ENCODE peak calls at places on chromosomes 4 and X, in four cellular contexts. H is GM12878, J is Panc1, G is kidney epithelial cell. K is an unnamed sample.

GRCh38 chr4:110637408-110638131 is 14.7 kb upstream of the PITX2 start:
- DNase-seq in H (no peak), J (no peak), G (no peak), K (no peak)

GRCh38 chrX:40962793-40963407 is 122.3 kb upstream of the USP9X start:
- DNase-seq in H (no peak), J (no peak), G (no peak), K (no peak)

GRCh38 chrX:130893356-130894085 is 9.5 kb downstream of the ENOX2 start:
- DNase-seq in H (no peak), J (no peak), G (no peak), K (no peak)

GRCh38 chr4:38674206-38675144 is 10.5 kb downstream of the KLF3 start:
- DNase-seq in H (no peak), J (no peak), G (no peak), K (no peak)

GRCh38 chrX:151711787-151712186 is 4.0 kb upstream of the FATE1 start:
- DNase-seq in H (no peak), J (no peak), G (no peak), K (no peak)

GRCh38 chr4:174398728-174399127 is 115.0 kb downstream of the CEP44 start:
- DNase-seq in H (no peak), J (no peak), G (no peak), K (no peak)

GRCh38 chr4:112552668-112553067 is 36.7 kb upstream of the NEUROG2 start:
- DNase-seq in H (no peak), J (no peak), G (peak; percentile 52), K (no peak)

GRCh38 chrX:133337250-133337649 is 78.0 kb downstream of the GPC4 start:
- DNase-seq in H (no peak), J (no peak), G (no peak), K (no peak)

GRCh38 chr4:151887151-151887815 is 126.5 kb upstream of the GATB start:
- DNase-seq in H (peak; percentile 87), J (no peak), G (peak; percentile 50), K (peak; percentile 77)

GRCh38 chr4:7261174-7261573 is 68.8 kb downstream of the SORCS2 start:
- DNase-seq in H (no peak), J (no peak), G (no peak), K (no peak)

GRCh38 chr4:54363037-54363436 is 133.9 kb downstream of the PDGFRA start:
- DNase-seq in H (no peak), J (no peak), G (no peak), K (no peak)

GRCh38 chr4:54368861-54369260 is 139.8 kb downstream of the PDGFRA start:
- DNase-seq in H (no peak), J (no peak), G (no peak), K (no peak)

GRCh38 chr4:54371211-54371610 is 142.1 kb downstream of the PDGFRA start:
- DNase-seq in H (no peak), J (no peak), G (no peak), K (no peak)

GRCh38 chr4:54372951-54373350 is 143.9 kb downstream of the PDGFRA start:
- DNase-seq in H (no peak), J (no peak), G (no peak), K (no peak)

GRCh38 chr4:54367059-54367458 is 138.0 kb downstream of the PDGFRA start:
- DNase-seq in H (no peak), J (no peak), G (no peak), K (no peak)
- TF ChIP-seq CTCF in H (no peak), J (no peak), G (no peak), K (no peak)

GRCh38 chrX:114582264-114582632 is 1.6 kb upstream of the HTR2C start:
- DNase-seq in H (no peak), J (no peak), G (no peak), K (no peak)

GRCh38 chrX:114582698-114583395 is 1.0 kb upstream of the HTR2C start:
- DNase-seq in H (no peak), J (no peak), G (no peak), K (no peak)

GRCh38 chrX:114580336-114580735 is 3.5 kb upstream of the HTR2C start:
- DNase-seq in H (no peak), J (no peak), G (no peak), K (no peak)

GRCh38 chrX:114583646-114584433 is at the start of gene HTR2C:
- DNase-seq in H (no peak), J (no peak), G (no peak), K (no peak)

GRCh38 chrX:114581528-114582263 is 2.2 kb upstream of the HTR2C start:
- DNase-seq in H (no peak), J (no peak), G (no peak), K (peak; percentile 16)
- H3K4me3 ChIP-seq in H (no peak overlapping the region), J (peak overlapping the region; percentile 25), G (no peak overlapping the region), K (no peak overlapping the region)

GRCh38 chrX:34810911-34811310 is 131.7 kb upstream of the FAM47B start:
- DNase-seq in H (no peak), J (no peak), G (no peak), K (no peak)

GRCh38 chrX:34809096-34809495 is 133.5 kb upstream of the FAM47B start:
- DNase-seq in H (no peak), J (no peak), G (no peak), K (no peak)

GRCh38 chrX:34810364-34810763 is 132.2 kb upstream of the FAM47B start:
- DNase-seq in H (no peak), J (no peak), G (peak; percentile 12), K (no peak)

GRCh38 chrX:34805951-34806350 is 136.6 kb upstream of the FAM47B start:
- DNase-seq in H (no peak), J (no peak), G (no peak), K (no peak)
- H3K27me3 ChIP-seq in H (no peaks in the 10 kb centered on the region), J (no peaks in the 10 kb centered on the region), G (no peaks in the 10 kb centered on the region), K (no peaks in the 10 kb centered on the region)

DNA sequence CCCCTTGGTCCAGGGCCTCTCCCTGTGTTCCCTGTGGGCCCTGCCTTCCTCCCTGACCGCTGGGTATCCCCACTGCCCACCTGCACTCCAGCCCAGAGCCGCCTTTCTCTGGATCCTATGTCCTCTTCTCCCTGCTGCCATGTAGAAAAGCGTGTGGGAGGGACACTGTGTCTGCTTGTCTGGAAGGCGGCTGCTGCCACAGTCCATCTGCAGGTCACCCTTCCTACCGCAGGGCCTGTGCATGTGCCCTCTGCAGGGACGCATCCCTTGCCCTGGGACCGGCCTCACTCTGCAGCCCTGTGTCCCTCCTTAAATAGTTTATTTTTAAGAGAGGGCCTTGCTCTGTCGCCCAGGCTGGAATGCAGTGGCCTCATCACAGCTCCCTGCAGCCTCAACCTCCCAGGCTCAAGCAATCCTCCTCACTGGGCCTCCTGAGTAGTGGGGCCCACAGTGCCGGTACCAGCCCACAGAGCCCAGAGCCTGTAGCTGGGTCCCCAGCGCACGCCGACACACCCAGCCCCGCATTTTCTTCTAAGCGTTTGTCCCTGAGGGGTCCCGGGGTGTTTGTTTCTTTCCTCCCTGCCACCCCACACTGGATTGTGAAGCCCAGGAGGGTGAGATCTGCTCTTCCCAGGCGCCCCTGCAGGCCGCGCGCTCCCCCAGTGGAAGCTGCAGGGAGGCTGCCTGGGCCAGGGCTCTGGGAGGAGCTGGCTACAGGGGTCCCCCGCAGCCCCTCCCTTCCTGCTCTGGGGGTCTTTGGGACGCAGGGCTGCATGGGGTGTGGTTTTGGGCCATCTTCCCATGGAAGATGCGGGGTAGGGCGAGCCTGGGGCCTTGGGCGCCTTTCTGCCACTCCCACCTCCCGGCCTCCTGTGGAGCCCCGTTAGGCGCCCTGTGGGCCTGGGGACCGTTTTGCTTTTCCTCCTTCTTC is 12.8 kb upstream of the NAT8L start:
- DNase-seq in H (no peak), J (no peak), G (no peak), K (no peak)
- TF ChIP-seq CTCF in H (no peak), J (no peak), G (no peak), K (no peak)

DNA sequence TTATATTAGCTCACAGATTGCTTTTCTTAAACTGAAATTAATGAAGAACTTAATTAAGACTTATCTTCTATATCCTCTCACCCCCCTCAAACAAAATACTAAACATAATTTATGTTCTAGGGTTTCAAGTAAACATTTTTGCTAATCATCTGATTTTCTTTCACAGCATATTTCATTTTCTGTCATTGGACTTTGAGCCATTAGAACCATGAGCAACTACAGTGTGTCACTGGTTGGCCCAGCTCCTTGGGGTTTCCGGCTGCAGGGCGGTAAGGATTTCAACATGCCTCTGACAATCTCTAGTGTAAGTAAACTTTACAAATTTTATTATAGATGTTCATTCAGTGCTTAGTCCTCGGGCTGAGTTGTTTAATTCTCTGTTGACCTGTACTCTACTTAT is 3.3 kb downstream of the PDLIM5 start:
- DNase-seq in H (no peak), J (no peak), G (no peak), K (no peak)
- H3K4me3 ChIP-seq in H (no peak overlapping the region), J (no peak overlapping the region), G (no peak overlapping the region), K (no peak overlapping the region)

DNA sequence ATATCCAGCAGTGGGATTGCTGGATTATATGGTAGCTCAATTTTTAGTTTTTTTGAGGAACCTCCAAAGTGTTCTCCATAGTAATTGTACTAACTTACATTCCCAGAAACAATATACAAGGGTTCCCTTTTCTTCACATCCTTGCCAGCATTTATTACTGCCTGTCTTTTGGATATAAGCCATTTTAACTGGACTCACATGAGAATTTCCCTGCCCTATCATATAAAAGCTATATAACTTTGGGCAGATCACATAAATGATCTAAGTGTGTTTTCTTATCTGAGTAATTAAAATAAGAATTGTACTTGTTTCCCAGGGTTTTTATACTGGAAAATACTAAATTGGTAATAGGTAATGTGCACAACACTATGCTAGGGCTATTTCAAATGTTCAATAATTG is 25.4 kb downstream of the APOOL start:
- DNase-seq in H (no peak), J (no peak), G (no peak), K (no peak)
- H3K27me3 ChIP-seq in H (no peaks in the 10 kb centered on the region), J (no peaks in the 10 kb centered on the region), G (no peaks in the 10 kb centered on the region), K (no peaks in the 10 kb centered on the region)

DNA sequence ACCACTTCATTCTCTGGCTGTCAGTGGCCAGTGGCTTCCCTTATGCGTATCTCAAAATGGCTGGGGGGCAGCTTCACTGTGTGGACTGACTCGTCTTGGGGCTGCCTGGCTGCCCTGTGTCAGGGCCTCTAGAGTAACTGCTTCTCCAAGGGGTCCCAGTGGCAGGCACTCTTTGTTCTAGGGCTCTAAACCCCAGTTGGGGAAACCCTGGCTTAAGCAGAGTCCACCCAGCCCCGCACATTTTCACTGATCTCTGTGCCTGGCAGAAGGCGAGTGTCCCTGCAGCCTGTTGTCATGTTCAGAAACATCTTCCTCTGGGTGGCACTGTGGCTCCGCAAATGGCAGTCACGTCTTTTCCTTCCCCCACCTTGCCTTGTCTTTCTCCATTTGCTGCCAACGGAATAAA is 59.7 kb downstream of the NBDY start:
- DNase-seq in H (no peak), J (no peak), G (no peak), K (no peak)
- TF ChIP-seq CTCF in H (peak; percentile 69), J (peak; percentile 36), G (peak; percentile 17), K (no peak)

DNA sequence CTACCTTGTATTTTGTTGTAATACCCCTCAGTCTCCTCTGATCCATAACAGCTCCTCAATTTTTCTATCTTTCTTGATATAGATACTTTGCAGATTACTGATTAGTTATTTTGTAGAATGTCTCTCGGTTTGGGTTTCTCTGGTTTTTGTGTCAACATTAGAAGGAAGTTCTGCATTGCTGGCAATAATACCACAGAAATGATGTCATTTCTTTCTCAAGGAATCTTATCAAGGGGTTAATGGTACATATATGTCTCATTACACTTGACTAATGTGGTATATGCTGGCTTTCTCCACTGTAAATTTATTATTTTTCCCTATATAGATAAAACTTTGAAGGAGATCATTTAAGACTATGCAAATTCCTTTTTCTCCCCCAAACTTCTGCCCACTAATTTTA is 183.6 kb upstream of the DKK2 start:
- DNase-seq in H (no peak), J (no peak), G (no peak), K (no peak)
- H3K4me3 ChIP-seq in H (no peak overlapping the region), J (no peak overlapping the region), G (no peak overlapping the region), K (no peak overlapping the region)

GRCh38 chrX:137425273-137425902 is 140.5 kb upstream of the ZIC3 start:
- DNase-seq in H (no peak), J (no peak), G (no peak), K (no peak)
- H3K27me3 ChIP-seq in H (no peaks in the 10 kb centered on the region), J (no peaks in the 10 kb centered on the region), G (peaks cover 43% of the 10 kb centered on the region), K (no peaks in the 10 kb centered on the region)